ENCODE peak calls at places on chromosome X, in ten cellular contexts. K is fibroblast of the aortic adventitia; G is posterior cingulate gyrus; H is left colon; R is naive thymus-derived CD4-positive, alpha-beta T cell; I is AG08395; B is activated T-cell treated with anti-CD3 and anti-CD28 coated beads for 1 hour; O is BJ; X is activated effector memory CD4-positive, alpha-beta T cell treated with anti-CD3 and anti-CD28 coated beads, Interleukin-2, amount 50 U/mL, for 16 hours; U is kidney tubule cell. L is an unnamed sample.

GRCh38 chrX:8919801-8920200 is 114.1 kb downstream of the FAM9B start:
- DNase-seq in H (no peak), X (no peak), G (no peak), R (no peak), O (no peak), U (no peak), K (no peak), B (no peak), I (no peak), L (no peak)

GRCh38 chrX:45843518-45843917 is 642.8 kb upstream of the DIPK2B start:
- DNase-seq in R (no peak), U (peak; percentile 25), X (no peak), H (no peak), I (no peak), G (no peak), O (no peak), K (peak; percentile 20), B (no peak), L (no peak)

GRCh38 chrX:110286126-110286525 is 31.8 kb downstream of the AMMECR1 start:
- DNase-seq in B (no peak), I (peak; percentile 66), H (no peak), R (no peak), U (peak; percentile 84), G (no peak), O (peak; percentile 59), X (no peak), K (peak; percentile 91), L (no peak)

GRCh38 chrX:53317365-53318069 is 36.1 kb upstream of the IQSEC2 start:
- DNase-seq in U (peak; percentile 51), I (peak; percentile 82), B (peak; percentile 53), H (peak; percentile 50), X (peak; percentile 86), K (peak; percentile 57), G (peak; percentile 96), R (peak; percentile 52), O (no peak), L (peak; percentile 82)

GRCh38 chrX:150155396-150156048 is 207.6 kb upstream of the MAMLD1 start:
- DNase-seq in B (no peak), I (peak; percentile 68), K (peak; percentile 71), R (no peak), O (no peak), G (no peak), H (peak; percentile 36), U (peak; percentile 82), X (no peak), L (no peak)

GRCh38 chrX:15853586-15854079 is 980 bp downstream of the AP1S2 start:
- DNase-seq in U (peak; percentile 23), G (no peak), B (no peak), I (no peak), O (no peak), X (no peak), R (no peak), K (no peak), H (no peak), L (no peak)

GRCh38 chrX:13487731-13488505 is 81.5 kb upstream of the EGFL6 start:
- DNase-seq in G (no peak), H (no peak), U (peak; percentile 87), R (peak; percentile 37), X (peak; percentile 61), O (peak; percentile 70), B (peak; percentile 9), I (peak; percentile 78), K (peak; percentile 97), L (no peak)

GRCh38 chrX:118579417-118579816 is 83.8 kb downstream of the DOCK11 start:
- DNase-seq in X (no peak), U (no peak), O (no peak), B (no peak), G (no peak), R (no peak), H (no peak), K (no peak), I (no peak), L (no peak)

GRCh38 chrX:46994096-46994495 is 81.9 kb downstream of the JADE3 start:
- DNase-seq in X (no peak), G (no peak), B (no peak), I (no peak), O (no peak), U (no peak), R (no peak), K (peak; percentile 3), H (no peak), L (peak; percentile 68)

GRCh38 chrX:72131317-72132294 is at the start of gene RTL5:
- DNase-seq in H (peak; percentile 80), I (peak; percentile 85), B (peak; percentile 15), X (peak; percentile 84), U (peak; percentile 72), K (peak; percentile 84), G (peak; percentile 98), R (peak; percentile 31), O (peak; percentile 60), L (peak; percentile 68)

GRCh38 chrX:24156177-24156576 is 6.6 kb downstream of the ZFX start:
- DNase-seq in I (no peak), R (no peak), U (no peak), X (no peak), B (no peak), G (no peak), H (no peak), O (no peak), K (no peak), L (no peak)

GRCh38 chrX:18353931-18354368 is 538 bp downstream of the SCML2 start:
- DNase-seq in R (no peak), B (no peak), X (peak; percentile 64), G (no peak), I (no peak), U (no peak), K (no peak), O (no peak), H (no peak), L (no peak)

GRCh38 chrX:82412851-82413250 is 1095.2 kb upstream of the POU3F4 start:
- DNase-seq in U (peak; percentile 57), H (no peak), G (no peak), X (no peak), B (no peak), K (no peak), I (no peak), R (no peak), O (no peak), L (no peak)

GRCh38 chrX:110671068-110671803 is 124.4 kb downstream of the CHRDL1 start:
- DNase-seq in H (no peak), K (peak; percentile 3), R (no peak), U (peak; percentile 17), O (no peak), X (no peak), G (no peak), B (no peak), I (no peak), L (no peak)

GRCh38 chrX:9312922-9313867 is 151.7 kb upstream of the TBL1X start:
- DNase-seq in G (peak; percentile 77), U (peak; percentile 47), R (peak; percentile 12), X (peak; percentile 91), O (no peak), I (no peak), K (no peak), B (peak; percentile 59), H (peak; percentile 32), L (no peak)

GRCh38 chrX:2452799-2453198 is 48.0 kb downstream of the DHRSX start:
- DNase-seq in K (no peak), O (no peak), I (no peak), R (no peak), U (no peak), H (no peak), G (no peak), B (no peak), X (no peak), L (no peak)

GRCh38 chrX:44143061-44143602 is 169.9 kb upstream of the NDP start:
- DNase-seq in G (no peak), I (no peak), O (no peak), U (peak; percentile 5), R (no peak), K (no peak), H (no peak), B (no peak), X (no peak), L (no peak)

GRCh38 chrX:46704767-46705386 is 54.0 kb downstream of the SLC9A7 start:
- DNase-seq in I (no peak), O (no peak), R (no peak), G (no peak), U (peak; percentile 68), X (peak; percentile 64), B (no peak), K (peak; percentile 31), H (no peak), L (no peak)

GRCh38 chrX:9182041-9182440 is 148.1 kb upstream of the FAM9B start:
- DNase-seq in H (no peak), I (no peak), X (no peak), G (no peak), B (no peak), U (peak; percentile 78), R (no peak), O (no peak), K (no peak), L (no peak)

GRCh38 chrX:13750812-13751211 is 16.3 kb downstream of the OFD1 start:
- DNase-seq in U (no peak), K (no peak), O (no peak), H (no peak), R (no peak), I (no peak), X (no peak), B (no peak), G (no peak), L (no peak)

GRCh38 chrX:3384330-3384729 is 37.9 kb upstream of the MXRA5 start:
- DNase-seq in H (no peak), O (no peak), X (no peak), B (no peak), U (peak; percentile 89), R (no peak), G (no peak), I (peak; percentile 36), K (peak; percentile 9), L (no peak)

GRCh38 chrX:111447298-111447697 is 35.3 kb upstream of the DCX start:
- DNase-seq in H (no peak), O (no peak), R (no peak), B (no peak), G (no peak), X (no peak), I (no peak), K (no peak), U (peak; percentile 37), L (no peak)

GRCh38 chrX:10529344-10529743 is 91.0 kb downstream of the MID1 start:
- DNase-seq in G (no peak), H (no peak), B (no peak), R (no peak), O (no peak), K (peak; percentile 64), X (no peak), U (peak; percentile 35), I (peak; percentile 49), L (no peak)

GRCh38 chrX:152895724-152896420 is 2.0 kb upstream of the ZNF185 start:
- DNase-seq in G (no peak), B (no peak), O (no peak), U (peak; percentile 80), R (no peak), X (peak; percentile 10), I (no peak), H (peak; percentile 73), K (no peak), L (no peak)

GRCh38 chrX:119272882-119273806 is 37.1 kb downstream of the PGRMC1 start:
- DNase-seq in I (peak; percentile 31), U (peak; percentile 58), H (peak; percentile 59), R (peak; percentile 32), O (no peak), G (no peak), X (peak; percentile 81), B (peak; percentile 20), K (peak; percentile 7), L (peak; percentile 10)

GRCh38 chrX:119194631-119195030 is 41.5 kb upstream of the PGRMC1 start:
- DNase-seq in X (no peak), K (peak; percentile 40), I (no peak), H (no peak), O (no peak), R (no peak), G (no peak), U (no peak), B (no peak), L (no peak)

GRCh38 chrX:40806511-40807220 is 71.3 kb upstream of the MED14 start:
- DNase-seq in O (no peak), X (no peak), K (peak; percentile 5), B (no peak), G (no peak), R (no peak), H (no peak), I (no peak), U (peak; percentile 15), L (no peak)

GRCh38 chrX:47749185-47749967 is 87.3 kb upstream of the ZNF81 start:
- DNase-seq in G (no peak), O (no peak), B (no peak), K (no peak), H (no peak), U (no peak), R (no peak), I (no peak), X (no peak), L (peak; percentile 56)

L was measured in dorsolateral prefrontal cortex.